ENCODE peak calls at places on chromosomes 12 and 14, in six cellular contexts. K, R, C, Z, L and Q are unnamed samples.

GRCh38 chr14:54637829-54638446 is 71.0 kb downstream of the SAMD4A start:
- DNase-seq in K (peak; percentile 59), R (no peak), C (no peak), Z (no peak), L (no peak), Q (no peak)

GRCh38 chr12:110928700-110929099 is 8.3 kb upstream of the MYL2 start:
- DNase-seq in K (no peak), R (no peak), C (no peak), Z (no peak), L (no peak), Q (peak; percentile 30)

GRCh38 chr14:51368721-51369163 is 128.7 kb downstream of the TMX1 start:
- DNase-seq in K (peak; percentile 85), R (no peak), C (peak; percentile 49), Z (no peak), L (no peak), Q (no peak)

GRCh38 chr14:68666899-68667298 is 126.0 kb downstream of the ZFP36L1 start:
- DNase-seq in K (no peak), R (no peak), C (no peak), Z (no peak), L (no peak), Q (no peak)

GRCh38 chr12:75366629-75367028 is 24.3 kb upstream of the GLIPR1L2 start:
- DNase-seq in K (peak; percentile 18), R (no peak), C (no peak), Z (no peak), L (no peak), Q (no peak)

GRCh38 chr14:98665019-98665418 is 607.0 kb downstream of the BCL11B start:
- DNase-seq in K (no peak), R (no peak), C (no peak), Z (no peak), L (no peak), Q (no peak)

GRCh38 chr12:19669793-19670192 is 230.5 kb downstream of the AEBP2 start:
- DNase-seq in K (no peak), R (no peak), C (no peak), Z (no peak), L (no peak), Q (no peak)

GRCh38 chr14:49972199-49972671 is 79.4 kb downstream of the ARF6 start:
- DNase-seq in K (peak; percentile 73), R (peak; percentile 5), C (peak; percentile 36), Z (no peak), L (no peak), Q (no peak)

GRCh38 chr14:30607156-30607780 is 14.9 kb upstream of the SCFD1 start:
- DNase-seq in K (no peak), R (no peak), C (no peak), Z (no peak), L (no peak), Q (no peak)

GRCh38 chr14:100065942-100066574 is 836 bp downstream of the EVL start:
- DNase-seq in K (no peak), R (no peak), C (no peak), Z (peak; percentile 73), L (peak; percentile 80), Q (no peak)

GRCh38 chr14:24310666-24311604 is at the start of gene LTB4R:
- DNase-seq in K (peak; percentile 77), R (no peak), C (no peak), Z (peak; percentile 51), L (peak; percentile 47), Q (no peak)

GRCh38 chr12:91887957-91888356 is 257.7 kb downstream of the BTG1 start:
- DNase-seq in K (no peak), R (no peak), C (no peak), Z (no peak), L (no peak), Q (no peak)

GRCh38 chr12:32115404-32116104 is 8.9 kb downstream of the BICD1 start:
- DNase-seq in K (peak; percentile 99), R (no peak), C (peak; percentile 99), Z (no peak), L (no peak), Q (peak; percentile 22)

GRCh38 chr14:89436274-89436656 is 19.2 kb upstream of the FOXN3 start:
- DNase-seq in K (no peak), R (no peak), C (no peak), Z (no peak), L (no peak), Q (no peak)

GRCh38 chr14:70827366-70828151 is 18.2 kb upstream of the MAP3K9 start:
- DNase-seq in K (no peak), R (no peak), C (no peak), Z (no peak), L (no peak), Q (no peak)

GRCh38 chr12:24895612-24896011 is 53.3 kb downstream of the BCAT1 start:
- DNase-seq in K (peak; percentile 74), R (no peak), C (no peak), Z (no peak), L (no peak), Q (no peak)

GRCh38 chr12:67107751-67108269 is 161.3 kb upstream of the CAND1 start:
- DNase-seq in K (no peak), R (no peak), C (no peak), Z (no peak), L (no peak), Q (no peak)

GRCh38 chr14:32307881-32308582 is 21.1 kb upstream of the AKAP6 start:
- DNase-seq in K (no peak), R (no peak), C (peak; percentile 12), Z (no peak), L (no peak), Q (no peak)

GRCh38 chr12:87728936-87729593 is 300.1 kb downstream of the C12orf50 start:
- DNase-seq in K (peak; percentile 11), R (no peak), C (no peak), Z (no peak), L (no peak), Q (no peak)

GRCh38 chr12:104604070-104604994 is 147.6 kb downstream of the CHST11 start:
- DNase-seq in K (peak; percentile 91), R (no peak), C (peak; percentile 87), Z (peak; percentile 30), L (peak; percentile 28), Q (peak; percentile 86)

GRCh38 chr12:43267782-43268181 is 284.2 kb downstream of the ADAMTS20 start:
- DNase-seq in K (no peak), R (no peak), C (no peak), Z (no peak), L (no peak), Q (no peak)

GRCh38 chr14:103185051-103186027 is 62.1 kb downstream of the TNFAIP2 start:
- DNase-seq in K (peak; percentile 60), R (peak; percentile 40), C (no peak), Z (no peak), L (no peak), Q (no peak)

GRCh38 chr12:48296586-48297396 is 53.9 kb downstream of the ZNF641 start:
- DNase-seq in K (peak; percentile 69), R (no peak), C (no peak), Z (peak; percentile 14), L (peak; percentile 44), Q (peak; percentile 93)

GRCh38 chr12:60278209-60278608 is 682.4 kb downstream of the SLC16A7 start:
- DNase-seq in K (no peak), R (no peak), C (no peak), Z (no peak), L (no peak), Q (no peak)

GRCh38 chr12:77847060-77847541 is 16.4 kb downstream of the NAV3 start:
- DNase-seq in K (no peak), R (no peak), C (peak; percentile 24), Z (no peak), L (no peak), Q (no peak)

GRCh38 chr12:62751844-62752155 is 183.2 kb downstream of the PPM1H start:
- DNase-seq in K (no peak), R (no peak), C (no peak), Z (no peak), L (no peak), Q (no peak)

GRCh38 chr12:25186038-25186787 is 8.7 kb downstream of the DNAI7 start:
- DNase-seq in K (no peak), R (no peak), C (no peak), Z (no peak), L (no peak), Q (no peak)

GRCh38 chr12:31478898-31479297 is 112.0 kb downstream of the DENND5B start:
- DNase-seq in K (no peak), R (no peak), C (no peak), Z (no peak), L (no peak), Q (no peak)

GRCh38 chr12:74339211-74339610 is 198.4 kb upstream of the ATXN7L3B start:
- DNase-seq in K (no peak), R (no peak), C (no peak), Z (no peak), L (no peak), Q (no peak)